ENCODE peak calls at places on chromosomes 12 and 14, in nine cellular contexts. P is H9; B is cardiac muscle cell; D is GM23248; T is ovary; I is fibroblast of lung; N is colonic mucosa; G is breast epithelium; K is CD8-positive, alpha-beta T cell. F is an unnamed sample. For H3K4me1, the result is how much of the 10 kb centered on the place peaks cover.

GRCh38 chr12:11991604-11992003 is 79.1 kb upstream of the BCL2L14 start:
- DNase-seq in I (peak), D (peak), G (no peak), B (no peak), T (no peak), K (no peak), N (no peak), P (no peak), F (no peak)

GRCh38 chr14:30855345-30856037 is 18.9 kb upstream of the COCH start:
- DNase-seq in T (no peak), I (no peak), N (no peak), B (no peak), D (no peak), K (no peak), G (no peak), P (no peak), F (no peak)

GRCh38 chr12:18468521-18469075 is 207.3 kb downstream of the PIK3C2G start:
- DNase-seq in B (peak), P (no peak), I (peak), D (peak), K (no peak), T (no peak), N (no peak), G (no peak), F (no peak)

GRCh38 chr12:57519758-57520007 is 631 bp downstream of the DDIT3 start:
- DNase-seq in G (peak), K (no peak), N (no peak), P (peak), T (no peak), D (no peak), I (no peak), B (no peak), F (no peak)

GRCh38 chr12:78793491-78793890 is 71.1 kb upstream of the SYT1 start:
- DNase-seq in T (no peak), B (no peak), N (no peak), G (no peak), I (peak), P (no peak), K (no peak), D (no peak), F (no peak)

GRCh38 chr14:71206766-71207371 is 299.6 kb downstream of the PCNX1 start:
- DNase-seq in K (no peak), B (peak), T (no peak), N (no peak), P (no peak), G (peak), D (peak), I (peak), F (peak)

GRCh38 chr12:69330475-69331473 is 17.4 kb upstream of the LYZ start:
- DNase-seq in N (peak), T (peak), P (peak), D (peak), K (peak), G (no peak), I (no peak), B (no peak), F (peak)

GRCh38 chr12:7460375-7461259 is 16.7 kb upstream of the CD163L1 start:
- DNase-seq in G (no peak), K (peak), I (peak), N (peak), P (peak), T (no peak), B (peak), D (peak), F (no peak)

GRCh38 chr12:95150501-95150900 is 66.8 kb downstream of the FGD6 start:
- DNase-seq in P (no peak), K (no peak), B (no peak), I (no peak), T (no peak), N (no peak), G (no peak), D (no peak), F (no peak)

GRCh38 chr12:95982602-95983001 is 13.5 kb downstream of the HAL start:
- DNase-seq in K (no peak), I (no peak), G (no peak), P (no peak), D (no peak), B (no peak), N (no peak), T (no peak), F (no peak)

GRCh38 chr12:98352835-98353234 is 162.6 kb upstream of the TMPO start:
- DNase-seq in D (peak), I (peak), K (no peak), P (no peak), T (no peak), B (peak), N (no peak), G (no peak), F (no peak)

GRCh38 chr12:106280101-106280500 is 22.4 kb upstream of the TCP11L2 start:
- DNase-seq in T (no peak), K (no peak), G (no peak), D (no peak), B (no peak), N (no peak), I (no peak), P (no peak), F (no peak)

GRCh38 chr12:51636986-51637385 is 46.0 kb downstream of the SCN8A start:
- DNase-seq in P (no peak), G (no peak), T (no peak), N (no peak), D (no peak), I (no peak), B (no peak), K (no peak), F (no peak)

GRCh38 chr14:22667881-22668280 is 23.7 kb upstream of the OR6J1 start:
- DNase-seq in G (no peak), K (no peak), I (no peak), B (no peak), N (no peak), T (no peak), D (peak), P (no peak), F (peak)

GRCh38 chr12:68786929-68787328 is 21.0 kb upstream of the MDM2 start:
- DNase-seq in I (no peak), G (no peak), P (no peak), D (peak), B (no peak), T (no peak), K (no peak), N (no peak), F (no peak)

GRCh38 chr14:105325716-105326567 is 11.4 kb downstream of the PACS2 start:
- DNase-seq in I (no peak), D (no peak), B (no peak), K (no peak), G (no peak), N (no peak), P (no peak), T (no peak), F (peak)

GRCh38 chr14:28936601-28937000 is 170.0 kb downstream of the FOXG1 start:
- DNase-seq in K (no peak), I (no peak), P (no peak), B (no peak), T (no peak), N (no peak), D (no peak), G (no peak), F (no peak)

GRCh38 chr12:19058235-19059021 is 71.1 kb upstream of the PLEKHA5 start:
- DNase-seq in N (no peak), D (peak), I (no peak), P (peak), T (no peak), B (peak), K (no peak), G (no peak), F (no peak)

GRCh38 chr12:938810-939209 is 10.7 kb downstream of the RAD52 start:
- DNase-seq in D (no peak), N (no peak), T (no peak), G (no peak), K (no peak), B (no peak), P (no peak), I (no peak), F (no peak)

GRCh38 chr12:112844814-112845565 is 53.4 kb downstream of the RPH3A start:
- DNase-seq in P (no peak), K (no peak), G (no peak), T (no peak), B (no peak), I (no peak), N (no peak), D (no peak), F (no peak)

GRCh38 chr14:65258391-65258790 is 154.1 kb upstream of the FUT8 start:
- DNase-seq in G (no peak), K (no peak), D (peak), I (peak), T (no peak), P (no peak), B (peak), N (no peak), F (no peak)

GRCh38 chr12:64610660-64611429 is 550 bp downstream of the RASSF3 start:
- DNase-seq in P (peak), T (peak), B (peak), G (no peak), K (peak), I (peak), N (peak), D (peak), F (peak)

GRCh38 chr12:76030378-76031080 is 1.0 kb downstream of the PHLDA1 start:
- DNase-seq in P (no peak), G (peak), B (peak), T (peak), D (peak), N (peak), K (peak), I (peak), F (peak)

GRCh38 chr12:125083092-125083491 is 17.9 kb downstream of the AACS start:
- DNase-seq in P (no peak), T (no peak), D (no peak), G (no peak), N (no peak), I (no peak), K (no peak), B (no peak), F (no peak)

GRCh38 chr14:101123639-101124525 is 220.4 kb upstream of the RTL1 start:
- DNase-seq in K (no peak), G (no peak), N (no peak), B (no peak), I (peak), P (peak), T (no peak), D (no peak), F (no peak)

GRCh38 chr12:71201136-71201679 is 43.4 kb upstream of the TSPAN8 start:
- DNase-seq in G (no peak), B (no peak), P (no peak), K (no peak), D (no peak), N (no peak), I (no peak), T (no peak), F (no peak)

GRCh38 chr14:53979141-53979673 is 22.6 kb upstream of the BMP4 start:
- DNase-seq in P (peak), B (peak), G (no peak), T (no peak), D (peak), I (peak), N (no peak), K (no peak), F (no peak)

GRCh38 chr14:55432628-55433027 is 7.8 kb downstream of the TBPL2 start:
- DNase-seq in I (no peak), K (no peak), P (no peak), N (no peak), B (no peak), D (no peak), T (no peak), G (no peak), F (no peak)

GRCh38 chr12:117060927-117061300 is 38.3 kb downstream of the TESC start:
- DNase-seq in B (no peak), T (no peak), P (no peak), I (no peak), N (no peak), G (no peak), K (no peak), D (no peak), F (peak)
- H3K4me1 ChIP-seq in B (under half), T (under half), P (under half), I (under half), N (under half), G (under half), K (under half), D (under half), F (under half)

GRCh38 chr12:49901026-49901425 is 2.7 kb downstream of the FAIM2 start:
- DNase-seq in D (no peak), N (no peak), G (no peak), P (no peak), T (no peak), K (no peak), I (no peak), B (no peak), F (no peak)

GRCh38 chr12:49901986-49902385 is 1.7 kb downstream of the FAIM2 start:
- DNase-seq in K (no peak), P (no peak), I (no peak), B (no peak), G (no peak), T (peak), D (no peak), N (no peak), F (no peak)

GRCh38 chr12:49899286-49899843 is 4.3 kb downstream of the FAIM2 start:
- DNase-seq in N (no peak), T (no peak), I (no peak), B (no peak), G (no peak), K (no peak), P (no peak), D (no peak), F (no peak)

GRCh38 chr12:49899921-49900320 is 3.8 kb downstream of the FAIM2 start:
- DNase-seq in K (no peak), B (no peak), G (no peak), P (no peak), D (no peak), I (no peak), T (no peak), N (no peak), F (no peak)

DNA sequence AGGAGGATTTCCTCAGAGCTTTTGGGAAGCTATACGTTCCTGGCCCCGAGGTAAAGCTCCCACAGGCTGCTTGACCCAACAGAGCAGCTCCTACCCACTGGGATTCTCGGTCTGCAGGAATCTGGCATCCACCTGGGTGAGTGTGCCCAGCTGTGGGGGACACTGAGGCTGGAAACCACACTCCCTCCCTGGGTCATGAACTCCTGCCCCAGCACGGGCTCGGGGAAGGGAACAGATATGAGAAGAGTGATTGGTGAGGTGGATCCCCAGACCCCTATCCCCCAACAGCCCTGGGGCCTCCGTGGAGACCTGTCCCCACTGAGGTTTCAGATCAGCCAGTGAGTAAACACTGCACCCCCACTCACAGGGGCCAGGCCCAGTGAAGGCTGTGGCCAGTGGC is 3.3 kb downstream of the FAIM2 start:
- DNase-seq in D (no peak), K (no peak), B (no peak), P (no peak), T (no peak), G (no peak), I (no peak), N (no peak), F (no peak)
- H3K4me1 ChIP-seq in D (under half), K (under half), B (under half), P (under half), T (under half), G (under half), I (under half), N (under half), F (under half)

GRCh38 chr12:42565633-42566032 is 23.9 kb downstream of the PRICKLE1 start:
- DNase-seq in I (no peak), P (peak), T (no peak), K (no peak), D (no peak), G (no peak), N (no peak), B (no peak), F (no peak)
- H3K4me1 ChIP-seq in I (under half), P (under half), T (under half), K (under half), D (under half), G (under half), N (under half), B (half or more), F (under half)

DNA sequence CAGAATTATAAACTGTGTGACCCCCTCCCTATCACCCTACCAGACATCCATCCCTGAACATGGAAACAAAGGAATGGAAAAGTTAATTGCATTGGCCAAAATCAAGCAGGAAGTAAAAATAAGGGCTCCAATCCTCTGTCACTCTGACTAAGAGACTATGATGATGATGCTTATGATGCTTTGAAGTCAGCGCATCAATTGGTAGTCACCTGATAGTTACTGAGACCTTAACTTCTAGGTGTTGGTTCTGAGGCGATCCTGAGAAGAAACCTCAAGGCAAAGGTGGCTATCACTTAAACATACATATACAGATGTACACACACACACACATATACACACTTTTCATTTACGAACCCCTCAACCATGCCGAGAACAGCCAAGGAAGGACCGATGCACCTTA is 6.6 kb downstream of the ITPR2 start:
- DNase-seq in P (no peak), T (no peak), B (no peak), I (no peak), G (no peak), D (no peak), N (no peak), K (no peak), F (no peak)
- H3K4me1 ChIP-seq in P (under half), T (under half), B (under half), I (under half), G (under half), D (under half), N (under half), K (under half), F (under half)

DNA sequence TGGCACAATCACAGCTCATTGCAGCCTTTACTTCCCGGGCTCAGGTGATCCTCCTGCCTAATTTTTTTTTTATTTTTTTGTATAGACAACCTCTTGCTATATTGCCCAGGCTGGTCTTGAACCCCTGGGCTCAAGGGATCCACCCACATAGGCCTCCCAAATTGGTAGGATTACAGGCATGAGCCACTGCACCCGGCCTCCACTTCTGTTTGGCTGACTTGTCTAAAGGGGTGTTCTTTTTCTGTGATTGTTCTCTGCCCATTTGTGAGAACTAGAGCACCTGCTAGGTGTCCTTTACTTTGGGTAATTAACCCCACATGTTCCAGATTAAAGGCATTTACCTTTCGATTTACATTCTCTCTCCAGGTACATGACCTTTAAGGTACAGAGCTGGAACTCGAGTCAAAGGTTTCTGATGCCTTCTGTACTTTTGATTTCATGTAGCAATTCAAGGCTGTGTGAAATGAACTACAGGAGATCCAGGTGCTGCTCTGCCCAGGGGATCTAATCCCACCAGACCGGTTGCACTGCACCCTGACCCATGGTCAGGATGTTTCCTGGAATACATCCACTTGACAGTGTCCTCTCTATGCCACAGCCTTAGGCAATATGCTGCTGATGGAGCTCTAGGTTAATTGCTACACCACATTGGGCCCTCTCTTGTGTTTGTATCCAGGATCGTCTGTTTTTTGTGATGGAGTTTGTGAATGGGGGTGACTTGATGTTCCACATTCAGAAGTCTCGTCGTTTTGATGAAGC is 163.6 kb downstream of the PRKCH start:
- DNase-seq in T (no peak), I (no peak), K (no peak), D (no peak), P (no peak), B (no peak), G (no peak), N (no peak), F (no peak)
- H3K4me1 ChIP-seq in T (under half), I (under half), K (under half), D (under half), P (under half), B (under half), G (under half), N (under half), F (under half)

GRCh38 chr12:6225630-6226001 is 25.4 kb downstream of the CD9 start:
- DNase-seq in P (no peak), N (no peak), G (no peak), B (no peak), T (no peak), D (peak), I (peak), K (no peak), F (peak)

GRCh38 chr12:6226002-6226700 is 26.0 kb downstream of the CD9 start:
- DNase-seq in K (no peak), T (peak), P (no peak), B (peak), N (peak), I (peak), D (peak), G (peak), F (peak)

GRCh38 chr12:6228535-6229223 is 28.5 kb downstream of the CD9 start:
- DNase-seq in P (no peak), D (peak), B (no peak), T (no peak), K (no peak), G (no peak), I (no peak), N (peak), F (no peak)

GRCh38 chr12:6224550-6224949 is 24.4 kb downstream of the CD9 start:
- DNase-seq in P (no peak), K (no peak), D (peak), G (no peak), T (no peak), N (no peak), I (peak), B (peak), F (peak)

GRCh38 chr12:6226701-6227096 is 26.5 kb downstream of the CD9 start:
- DNase-seq in N (peak), I (no peak), K (no peak), D (peak), B (peak), T (peak), G (no peak), P (no peak), F (peak)
- H3K4me1 ChIP-seq in N (half or more), I (under half), K (under half), D (under half), B (under half), T (under half), G (under half), P (under half), F (under half)

GRCh38 chr12:56126732-56127239 is 1.3 kb upstream of the ESYT1 start:
- DNase-seq in T (no peak), B (no peak), I (no peak), D (no peak), G (no peak), P (no peak), K (no peak), N (no peak), F (no peak)
- H3K4me1 ChIP-seq in T (under half), B (under half), I (under half), D (under half), G (under half), P (under half), K (half or more), N (under half), F (under half)

DNA sequence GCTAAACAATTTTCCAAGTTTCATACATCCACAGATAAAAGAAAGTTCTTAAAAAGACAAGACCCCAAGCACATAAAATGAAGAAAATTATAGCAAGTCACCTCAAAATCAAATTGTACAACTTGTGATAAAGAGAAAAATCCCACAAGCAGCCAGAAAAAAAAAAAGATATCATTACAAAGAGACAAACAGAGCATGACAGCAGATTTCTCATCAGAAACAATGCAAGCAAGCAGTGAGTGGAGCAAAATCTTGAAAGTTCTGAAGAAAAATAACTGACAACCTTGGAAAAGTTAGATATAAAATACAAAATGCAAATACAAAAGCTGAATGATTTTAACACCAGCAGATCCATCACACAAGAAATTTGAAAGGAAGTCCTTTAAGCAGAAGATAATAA is 194.5 kb upstream of the SOX5 start:
- DNase-seq in B (no peak), I (no peak), N (no peak), G (no peak), D (no peak), T (no peak), K (no peak), P (no peak), F (no peak)
- H3K4me1 ChIP-seq in B (under half), I (under half), N (under half), G (under half), D (under half), T (under half), K (under half), P (under half), F (under half)